ENCODE peak calls at places on chromosomes 3 and 15, in five cellular contexts. K is renal cortical epithelial cell, A is stromal cell of bone marrow, T is OCI-LY7, O is breast epithelium. Q is an unnamed sample.

GRCh38 chr15:37891754-37892368 is 42.6 kb upstream of the TMCO5A start:
- DNase-seq in K (peak; percentile 57), A (peak; percentile 28), T (peak; percentile 43), O (no peak), Q (peak; percentile 64)

GRCh38 chr3:108103040-108103751 is 12.4 kb upstream of the CD47 start:
- DNase-seq in K (no peak), A (no peak), T (no peak), O (no peak), Q (no peak)

GRCh38 chr3:30012941-30013543 is 593.4 kb upstream of the TGFBR2 start:
- DNase-seq in K (peak; percentile 67), A (peak; percentile 51), T (peak; percentile 55), O (peak; percentile 56), Q (peak; percentile 60)

GRCh38 chr15:26635105-26635504 is 137.8 kb downstream of the GABRB3 start:
- DNase-seq in K (no peak), A (no peak), T (no peak), O (no peak), Q (no peak)

GRCh38 chr3:72255191-72255590 is 470.2 kb upstream of the PROK2 start:
- DNase-seq in K (peak; percentile 51), A (no peak), T (no peak), O (peak; percentile 72), Q (no peak)

GRCh38 chr3:170614214-170614966 is 28.5 kb upstream of the SLC7A14 start:
- DNase-seq in K (peak; percentile 95), A (peak; percentile 86), T (no peak), O (no peak), Q (peak; percentile 85)

GRCh38 chr15:70035719-70036077 is 62.0 kb downstream of the TLE3 start:
- DNase-seq in K (no peak), A (no peak), T (peak; percentile 74), O (peak; percentile 19), Q (no peak)

GRCh38 chr3:183697610-183698317 is at the start of gene YEATS2:
- DNase-seq in K (peak; percentile 23), A (peak; percentile 41), T (peak; percentile 86), O (no peak), Q (peak; percentile 80)

GRCh38 chr3:69240651-69241578 is 118.5 kb upstream of the LMOD3 start:
- DNase-seq in K (peak; percentile 80), A (no peak), T (no peak), O (no peak), Q (peak; percentile 76)

Q was measured in kidney tubule cell.